ENCODE peak calls at places on chromosomes 11 and 22, in five cellular contexts. H, E, P, A and W are unnamed samples.

GRCh38 chr11:91081440-91082088 is 858.7 kb upstream of the CHORDC1 start:
- DNase-seq in H (no peak), E (no peak), P (no peak), A (no peak), W (peak; percentile 77)

GRCh38 chr11:36092314-36093030 is 148.6 kb downstream of the LDLRAD3 start:
- DNase-seq in H (no peak), E (no peak), P (no peak), A (no peak), W (no peak)

GRCh38 chr11:4167758-4168157 is 73.2 kb downstream of the RRM1 start:
- DNase-seq in H (no peak), E (no peak), P (no peak), A (no peak), W (no peak)

GRCh38 chr22:33568934-33569496 is 351.3 kb downstream of the LARGE1 start:
- DNase-seq in H (no peak), E (no peak), P (no peak), A (no peak), W (no peak)

GRCh38 chr11:58654079-58654907 is 31.8 kb downstream of the CNTF start:
- DNase-seq in H (peak; percentile 65), E (peak; percentile 68), P (peak; percentile 59), A (peak; percentile 64), W (peak; percentile 76)

GRCh38 chr22:30193031-30193794 is 53.3 kb downstream of the LIF start:
- DNase-seq in H (no peak), E (no peak), P (no peak), A (no peak), W (no peak)

GRCh38 chr22:17678817-17679385 is 40.3 kb downstream of the BCL2L13 start:
- DNase-seq in H (no peak), E (no peak), P (no peak), A (no peak), W (no peak)

GRCh38 chr11:130315354-130315970 is 745 bp upstream of the ZBTB44 start:
- DNase-seq in H (peak; percentile 57), E (no peak), P (no peak), A (peak; percentile 44), W (peak; percentile 70)

GRCh38 chr11:102155676-102156075 is 45.4 kb downstream of the YAP1 start:
- DNase-seq in H (no peak), E (no peak), P (no peak), A (no peak), W (no peak)

GRCh38 chr11:66856496-66857233 is at the start of gene LRFN4:
- DNase-seq in H (no peak), E (no peak), P (no peak), A (peak; percentile 90), W (peak; percentile 71)

GRCh38 chr11:120871924-120872323 is 152.0 kb upstream of the TBCEL start:
- DNase-seq in H (no peak), E (no peak), P (no peak), A (no peak), W (no peak)

GRCh38 chr11:128890543-128891409 is at the start of gene KCNJ5:
- DNase-seq in H (no peak), E (no peak), P (no peak), A (peak; percentile 84), W (no peak)

GRCh38 chr11:2788751-2789140 is 89.0 kb upstream of the KCNQ1OT1 start:
- DNase-seq in H (no peak), E (no peak), P (no peak), A (no peak), W (no peak)

GRCh38 chr11:9263840-9264380 is 1.2 kb downstream of the DENND5A start:
- DNase-seq in H (no peak), E (no peak), P (peak; percentile 43), A (peak; percentile 39), W (no peak)

GRCh38 chr22:17789379-17790200 is 15.3 kb upstream of the BID start:
- DNase-seq in H (no peak), E (no peak), P (no peak), A (no peak), W (no peak)

GRCh38 chr22:43535741-43536140 is 123.9 kb downstream of the MPPED1 start:
- DNase-seq in H (no peak), E (no peak), P (no peak), A (no peak), W (no peak)

GRCh38 chr11:71449596-71449995 is 1.4 kb upstream of the DHCR7 start:
- DNase-seq in H (no peak), E (no peak), P (no peak), A (no peak), W (peak; percentile 48)

GRCh38 chr11:119651802-119652584 is 77.0 kb downstream of the NECTIN1 start:
- DNase-seq in H (no peak), E (no peak), P (no peak), A (no peak), W (no peak)

GRCh38 chr11:92325416-92325815 is 100.8 kb downstream of the FAT3 start:
- DNase-seq in H (no peak), E (no peak), P (no peak), A (no peak), W (no peak)

GRCh38 chr22:39343259-39344045 is 6.3 kb upstream of the SYNGR1 start:
- DNase-seq in H (peak; percentile 73), E (peak; percentile 36), P (peak; percentile 70), A (peak; percentile 59), W (no peak)
- H3K27ac ChIP-seq in H (no peak overlapping the region), E (no peak overlapping the region), P (no peak overlapping the region), A (no peak overlapping the region), W (no peak overlapping the region)

GRCh38 chr11:75344761-75345454 is 6.6 kb downstream of the ARRB1 start:
- DNase-seq in H (no peak), E (no peak), P (no peak), A (no peak), W (no peak)

GRCh38 chr11:75344186-75344585 is 7.3 kb downstream of the ARRB1 start:
- DNase-seq in H (no peak), E (no peak), P (no peak), A (no peak), W (no peak)

GRCh38 chr11:75346912-75347647 is 4.4 kb downstream of the ARRB1 start:
- DNase-seq in H (peak; percentile 71), E (no peak), P (no peak), A (no peak), W (peak; percentile 82)

GRCh38 chr11:75346296-75346695 is 5.2 kb downstream of the ARRB1 start:
- DNase-seq in H (no peak), E (no peak), P (no peak), A (no peak), W (no peak)

GRCh38 chr11:75345455-75346224 is 5.8 kb downstream of the ARRB1 start:
- DNase-seq in H (no peak), E (no peak), P (no peak), A (no peak), W (no peak)
- H3K4me1 ChIP-seq in H (peaks cover 64% of the 10 kb centered on the region), E (peaks cover 25% of the 10 kb centered on the region), P (peaks cover 100% of the 10 kb centered on the region), A (peaks cover 41% of the 10 kb centered on the region), W (peaks cover 100% of the 10 kb centered on the region)

GRCh38 chr22:46801331-46801811 is 38.9 kb downstream of the TBC1D22A start:
- DNase-seq in H (peak; percentile 50), E (no peak), P (peak; percentile 83), A (no peak), W (peak; percentile 37)
- TF ChIP-seq POLR2AphosphoS5 in H (no peak), E (no peak), P (no peak), A (no peak), W (no peak)

GRCh38 chr11:810040-810567 is 337 bp downstream of the RPLP2 start:
- DNase-seq in H (no peak), E (no peak), P (no peak), A (no peak), W (no peak)
- H3K27ac ChIP-seq in H (peak overlapping the region; percentile 99), E (peak overlapping the region; percentile 93), P (peak overlapping the region; percentile 95), A (peak overlapping the region; percentile 97), W (peak overlapping the region; percentile 91)